ENCODE peak calls at places on chromosomes 4 and X, in seven cellular contexts. One of them, this sample, is unnamed.
A peak's percentile ranks its signal among the peaks of the same experiment; 100 is the strongest.

GRCh38 chrX:11698747-11699146 is 33.0 kb upstream of the ARHGAP6 start:
- DNase-seq in mesenchymal stem cell: no peak
- DNase-seq in neuronal stem cell: no peak
- DNase-seq in IMR-90: no peak
- DNase-seq in H1: no peak
- DNase-seq in H9: no peak
- DNase-seq in trophoblast cell: no peak
- DNase-seq in this sample: no peak

GRCh38 chr4:75985116-75985515 is 5.6 kb downstream of the SDAD1 start:
- DNase-seq in mesenchymal stem cell: peak; percentile 87
- DNase-seq in neuronal stem cell: no peak
- DNase-seq in IMR-90: peak; percentile 96
- DNase-seq in H1: no peak
- DNase-seq in H9: no peak
- DNase-seq in trophoblast cell: no peak
- DNase-seq in this sample: no peak

GRCh38 chrX:130247996-130248395 is 20.7 kb downstream of the ZNF280C start:
- DNase-seq in mesenchymal stem cell: no peak
- DNase-seq in neuronal stem cell: no peak
- DNase-seq in IMR-90: no peak
- DNase-seq in H1: no peak
- DNase-seq in H9: no peak
- DNase-seq in trophoblast cell: no peak
- DNase-seq in this sample: no peak

GRCh38 chr4:26207631-26208030 is 113.2 kb upstream of the RBPJ start:
- DNase-seq in mesenchymal stem cell: no peak
- DNase-seq in neuronal stem cell: no peak
- DNase-seq in IMR-90: no peak
- DNase-seq in H1: no peak
- DNase-seq in H9: no peak
- DNase-seq in trophoblast cell: no peak
- DNase-seq in this sample: no peak

GRCh38 chr4:141413366-141413765 is 192.7 kb downstream of the ZNF330 start:
- DNase-seq in mesenchymal stem cell: no peak
- DNase-seq in neuronal stem cell: no peak
- DNase-seq in IMR-90: no peak
- DNase-seq in H1: no peak
- DNase-seq in H9: no peak
- DNase-seq in trophoblast cell: no peak
- DNase-seq in this sample: no peak

GRCh38 chr4:98482847-98483806 is 175.3 kb downstream of the TSPAN5 start:
- DNase-seq in mesenchymal stem cell: no peak
- DNase-seq in neuronal stem cell: no peak
- DNase-seq in IMR-90: peak; percentile 68
- DNase-seq in H1: no peak
- DNase-seq in H9: no peak
- DNase-seq in trophoblast cell: no peak
- DNase-seq in this sample: no peak

GRCh38 chr4:78542373-78542772 is 9.2 kb upstream of the ANXA3 start:
- DNase-seq in mesenchymal stem cell: peak; percentile 47
- DNase-seq in neuronal stem cell: no peak
- DNase-seq in IMR-90: peak; percentile 65
- DNase-seq in H1: no peak
- DNase-seq in H9: no peak
- DNase-seq in trophoblast cell: peak; percentile 57
- DNase-seq in this sample: no peak

GRCh38 chr4:108398326-108398725 is 222.1 kb upstream of the RPL34 start:
- DNase-seq in mesenchymal stem cell: no peak
- DNase-seq in neuronal stem cell: no peak
- DNase-seq in IMR-90: no peak
- DNase-seq in H1: no peak
- DNase-seq in H9: no peak
- DNase-seq in trophoblast cell: peak; percentile 28
- DNase-seq in this sample: no peak

GRCh38 chr4:163666335-163666888 is 171.9 kb downstream of the TMA16 start:
- DNase-seq in mesenchymal stem cell: no peak
- DNase-seq in neuronal stem cell: no peak
- DNase-seq in IMR-90: no peak
- DNase-seq in H1: no peak
- DNase-seq in H9: no peak
- DNase-seq in trophoblast cell: no peak
- DNase-seq in this sample: no peak

GRCh38 chr4:7444314-7444713 is 9.6 kb upstream of the PSAPL1 start:
- DNase-seq in mesenchymal stem cell: no peak
- DNase-seq in neuronal stem cell: no peak
- DNase-seq in IMR-90: no peak
- DNase-seq in H1: no peak
- DNase-seq in H9: no peak
- DNase-seq in trophoblast cell: no peak
- DNase-seq in this sample: no peak

GRCh38 chr4:179797718-179798117 is 2355.5 kb upstream of the AGA start:
- DNase-seq in mesenchymal stem cell: no peak
- DNase-seq in neuronal stem cell: no peak
- DNase-seq in IMR-90: no peak
- DNase-seq in H1: no peak
- DNase-seq in H9: no peak
- DNase-seq in trophoblast cell: no peak
- DNase-seq in this sample: no peak

GRCh38 chr4:38323141-38323634 is 340.8 kb upstream of the KLF3 start:
- DNase-seq in mesenchymal stem cell: peak; percentile 5
- DNase-seq in neuronal stem cell: no peak
- DNase-seq in IMR-90: peak; percentile 43
- DNase-seq in H1: no peak
- DNase-seq in H9: no peak
- DNase-seq in trophoblast cell: no peak
- DNase-seq in this sample: peak; percentile 42

GRCh38 chr4:147052361-147052760 is 106.7 kb upstream of the TTC29 start:
- DNase-seq in mesenchymal stem cell: no peak
- DNase-seq in neuronal stem cell: no peak
- DNase-seq in IMR-90: no peak
- DNase-seq in H1: no peak
- DNase-seq in H9: no peak
- DNase-seq in trophoblast cell: peak; percentile 35
- DNase-seq in this sample: peak; percentile 28

GRCh38 chr4:160877087-160877790 is 1286.6 kb downstream of the FSTL5 start:
- DNase-seq in mesenchymal stem cell: peak; percentile 2
- DNase-seq in neuronal stem cell: no peak
- DNase-seq in IMR-90: no peak
- DNase-seq in H1: no peak
- DNase-seq in H9: no peak
- DNase-seq in trophoblast cell: no peak
- DNase-seq in this sample: peak; percentile 48

GRCh38 chr4:7945709-7946380 is 6.2 kb upstream of the AFAP1 start:
- DNase-seq in mesenchymal stem cell: no peak
- DNase-seq in neuronal stem cell: no peak
- DNase-seq in IMR-90: no peak
- DNase-seq in H1: no peak
- DNase-seq in H9: no peak
- DNase-seq in trophoblast cell: no peak
- DNase-seq in this sample: no peak

GRCh38 chr4:94819371-94819770 is 61.6 kb downstream of the BMPR1B start:
- DNase-seq in mesenchymal stem cell: peak; percentile 6
- DNase-seq in neuronal stem cell: no peak
- DNase-seq in IMR-90: no peak
- DNase-seq in H1: no peak
- DNase-seq in H9: no peak
- DNase-seq in trophoblast cell: peak; percentile 30
- DNase-seq in this sample: no peak

GRCh38 chr4:127370495-127371069 is 262.2 kb upstream of the INTU start:
- DNase-seq in mesenchymal stem cell: peak; percentile 54
- DNase-seq in neuronal stem cell: no peak
- DNase-seq in IMR-90: peak; percentile 1
- DNase-seq in H1: no peak
- DNase-seq in H9: no peak
- DNase-seq in trophoblast cell: no peak
- DNase-seq in this sample: no peak

GRCh38 chr4:21790437-21791029 is 158.0 kb downstream of the KCNIP4 start:
- DNase-seq in mesenchymal stem cell: peak; percentile 48
- DNase-seq in neuronal stem cell: no peak
- DNase-seq in IMR-90: peak; percentile 54
- DNase-seq in H1: no peak
- DNase-seq in H9: no peak
- DNase-seq in trophoblast cell: peak; percentile 75
- DNase-seq in this sample: peak; percentile 17

GRCh38 chrX:44619039-44619438 is 76.4 kb upstream of the FUNDC1 start:
- DNase-seq in mesenchymal stem cell: no peak
- DNase-seq in neuronal stem cell: no peak
- DNase-seq in IMR-90: no peak
- DNase-seq in H1: no peak
- DNase-seq in H9: no peak
- DNase-seq in trophoblast cell: no peak
- DNase-seq in this sample: no peak

GRCh38 chrX:56462389-56462788 is 101.0 kb upstream of the UBQLN2 start:
- DNase-seq in mesenchymal stem cell: no peak
- DNase-seq in neuronal stem cell: no peak
- DNase-seq in IMR-90: no peak
- DNase-seq in H1: no peak
- DNase-seq in H9: no peak
- DNase-seq in trophoblast cell: no peak
- DNase-seq in this sample: no peak

GRCh38 chrX:136619889-136620505 is 28.0 kb upstream of the CD40LG start:
- DNase-seq in mesenchymal stem cell: no peak
- DNase-seq in neuronal stem cell: no peak
- DNase-seq in IMR-90: no peak
- DNase-seq in H1: no peak
- DNase-seq in H9: no peak
- DNase-seq in trophoblast cell: peak; percentile 69
- DNase-seq in this sample: no peak

GRCh38 chr4:121164291-121164690 is at the start of gene TNIP3:
- DNase-seq in mesenchymal stem cell: peak; percentile 49
- DNase-seq in neuronal stem cell: no peak
- DNase-seq in IMR-90: peak; percentile 55
- DNase-seq in H1: no peak
- DNase-seq in H9: no peak
- DNase-seq in trophoblast cell: peak; percentile 38
- DNase-seq in this sample: peak; percentile 73

GRCh38 chr4:166680801-166681200 is 553.5 kb downstream of the SPOCK3 start:
- DNase-seq in mesenchymal stem cell: peak; percentile 74
- DNase-seq in neuronal stem cell: no peak
- DNase-seq in IMR-90: no peak
- DNase-seq in H1: no peak
- DNase-seq in H9: no peak
- DNase-seq in trophoblast cell: no peak
- DNase-seq in this sample: no peak

GRCh38 chr4:166673911-166674310 is 560.4 kb downstream of the SPOCK3 start:
- DNase-seq in mesenchymal stem cell: no peak
- DNase-seq in neuronal stem cell: no peak
- DNase-seq in IMR-90: no peak
- DNase-seq in H1: no peak
- DNase-seq in H9: no peak
- DNase-seq in trophoblast cell: no peak
- DNase-seq in this sample: no peak

GRCh38 chr4:166670341-166670740 is 564.0 kb downstream of the SPOCK3 start:
- DNase-seq in mesenchymal stem cell: no peak
- DNase-seq in neuronal stem cell: no peak
- DNase-seq in IMR-90: no peak
- DNase-seq in H1: no peak
- DNase-seq in H9: no peak
- DNase-seq in trophoblast cell: no peak
- DNase-seq in this sample: peak; percentile 86

GRCh38 chr4:166675411-166675810 is 558.9 kb downstream of the SPOCK3 start:
- DNase-seq in mesenchymal stem cell: peak; percentile 88
- DNase-seq in neuronal stem cell: no peak
- DNase-seq in IMR-90: no peak
- DNase-seq in H1: no peak
- DNase-seq in H9: no peak
- DNase-seq in trophoblast cell: no peak
- DNase-seq in this sample: no peak
- H2AK5ac ChIP-seq in mesenchymal stem cell: no peak overlapping the region
- H2AK5ac ChIP-seq in neuronal stem cell: no peak overlapping the region
- H2AK5ac ChIP-seq in IMR-90: no peak overlapping the region
- H2AK5ac ChIP-seq in H1: no peak overlapping the region
- H2AK5ac ChIP-seq in H9: no peak overlapping the region
- H2AK5ac ChIP-seq in trophoblast cell: no peak overlapping the region
- H2AK5ac ChIP-seq in this sample: no peak overlapping the region

DNA sequence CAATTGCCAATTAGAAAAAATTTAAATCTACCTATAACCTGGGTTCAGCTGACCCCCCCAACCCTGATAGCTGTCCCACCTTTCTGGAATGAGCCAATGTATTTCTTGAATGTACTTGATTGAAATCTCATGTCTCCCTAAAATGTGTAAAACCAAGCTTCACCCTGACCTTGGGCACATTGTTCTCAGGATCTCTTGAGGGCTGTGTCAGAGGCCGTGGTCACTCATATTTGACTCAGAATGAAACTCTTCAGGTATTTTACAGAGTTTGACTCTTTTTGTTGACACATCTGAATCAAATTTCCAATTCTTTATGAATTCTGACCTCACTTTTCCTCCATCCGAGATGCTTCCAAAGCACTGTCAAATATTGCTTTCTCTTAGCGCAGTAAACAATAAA is 115.3 kb upstream of the BEND4 start:
- DNase-seq in mesenchymal stem cell: no peak
- DNase-seq in neuronal stem cell: no peak
- DNase-seq in IMR-90: no peak
- DNase-seq in H1: no peak
- DNase-seq in H9: no peak
- DNase-seq in trophoblast cell: no peak
- DNase-seq in this sample: no peak
- H3K18ac ChIP-seq in mesenchymal stem cell: no peak overlapping the region
- H3K18ac ChIP-seq in neuronal stem cell: no peak overlapping the region
- H3K18ac ChIP-seq in IMR-90: no peak overlapping the region
- H3K18ac ChIP-seq in H1: peak overlapping the region; percentile 21
- H3K18ac ChIP-seq in H9: no peak overlapping the region
- H3K18ac ChIP-seq in trophoblast cell: no peak overlapping the region
- H3K18ac ChIP-seq in this sample: no peak overlapping the region

DNA sequence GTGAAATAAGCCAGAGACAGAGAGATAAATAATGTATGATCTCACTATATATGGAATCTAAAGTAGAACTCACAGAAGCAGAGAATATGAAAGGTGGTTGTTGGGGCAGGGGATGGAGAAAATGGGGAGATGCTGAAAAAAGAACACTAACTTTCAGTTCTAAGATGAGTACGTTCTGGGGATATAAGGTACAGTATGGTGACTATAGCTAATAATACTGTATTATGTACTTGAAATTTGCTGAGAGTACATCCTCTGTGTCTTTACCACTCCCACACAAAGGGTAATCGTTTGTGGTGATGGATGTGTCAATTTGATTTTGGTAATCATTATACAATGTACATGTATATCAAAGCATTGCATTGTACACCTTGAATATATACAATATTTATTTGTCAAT is 6.6 kb downstream of the FBXL5 start:
- DNase-seq in mesenchymal stem cell: no peak
- DNase-seq in neuronal stem cell: no peak
- DNase-seq in IMR-90: no peak
- DNase-seq in H1: no peak
- DNase-seq in H9: no peak
- DNase-seq in trophoblast cell: no peak
- DNase-seq in this sample: no peak
- H3K4me1 ChIP-seq in mesenchymal stem cell: no peaks in the 10 kb centered on the region
- H3K4me1 ChIP-seq in neuronal stem cell: no peaks in the 10 kb centered on the region
- H3K4me1 ChIP-seq in IMR-90: no peaks in the 10 kb centered on the region
- H3K4me1 ChIP-seq in H1: peaks cover 5% of the 10 kb centered on the region
- H3K4me1 ChIP-seq in H9: peaks cover under 1% of the 10 kb centered on the region
- H3K4me1 ChIP-seq in trophoblast cell: no peaks in the 10 kb centered on the region
- H3K4me1 ChIP-seq in this sample: peaks cover 3% of the 10 kb centered on the region

GRCh38 chr4:175229154-175229553 is 311.0 kb downstream of the ADAM29 start:
- DNase-seq in mesenchymal stem cell: no peak
- DNase-seq in neuronal stem cell: no peak
- DNase-seq in IMR-90: no peak
- DNase-seq in H1: no peak
- DNase-seq in H9: no peak
- DNase-seq in trophoblast cell: no peak
- DNase-seq in this sample: no peak
- H2AK5ac ChIP-seq in mesenchymal stem cell: no peak overlapping the region
- H2AK5ac ChIP-seq in neuronal stem cell: no peak overlapping the region
- H2AK5ac ChIP-seq in IMR-90: no peak overlapping the region
- H2AK5ac ChIP-seq in H1: no peak overlapping the region
- H2AK5ac ChIP-seq in H9: no peak overlapping the region
- H2AK5ac ChIP-seq in trophoblast cell: no peak overlapping the region
- H2AK5ac ChIP-seq in this sample: no peak overlapping the region